ENCODE peak calls at places on chromosomes 5 and 9, in eight cellular contexts. G is endothelial cell of umbilical vein, H is neural progenitor cell, A is left ventricle myocardium inferior, W is pancreas, F is Panc1, I is sigmoid colon, T is lower lobe of right lung. C is an unnamed sample. For H3K27me3, the result is how much of the 10 kb centered on the place peaks cover.

GRCh38 chr5:6900828-6901227 is 187.6 kb downstream of the TENT4A start:
- DNase-seq in G (no peak), H (peak), A (no peak), W (peak), F (no peak), I (no peak), T (no peak), C (no peak)

GRCh38 chr5:107937198-107937597 is 266.5 kb upstream of the EFNA5 start:
- DNase-seq in G (no peak), H (peak), A (no peak), W (no peak), F (no peak), I (no peak), T (no peak), C (no peak)

GRCh38 chr5:167051369-167051768 is 1240.1 kb upstream of the WWC1 start:
- DNase-seq in G (no peak), H (no peak), A (no peak), W (no peak), F (no peak), I (no peak), T (no peak), C (no peak)

GRCh38 chr5:142201471-142201887 is 92.9 kb downstream of the NDFIP1 start:
- DNase-seq in G (peak), H (no peak), A (no peak), W (no peak), F (peak), I (no peak), T (no peak), C (no peak)

GRCh38 chr5:72509401-72509800 is 2.2 kb upstream of the ZNF366 start:
- DNase-seq in G (no peak), H (no peak), A (peak), W (no peak), F (no peak), I (peak), T (no peak), C (no peak)

GRCh38 chr5:137665678-137666077 is 70.2 kb downstream of the KLHL3 start:
- DNase-seq in G (peak), H (no peak), A (no peak), W (no peak), F (no peak), I (no peak), T (no peak), C (no peak)

GRCh38 chr9:95854386-95855015 is 21.0 kb upstream of the ERCC6L2 start:
- DNase-seq in G (peak), H (no peak), A (no peak), W (no peak), F (no peak), I (no peak), T (no peak), C (no peak)

GRCh38 chr5:66796306-66797292 is 200.4 kb downstream of the MAST4 start:
- DNase-seq in G (no peak), H (no peak), A (no peak), W (no peak), F (no peak), I (no peak), T (no peak), C (no peak)

GRCh38 chr9:87455407-87455806 is 42.3 kb upstream of the DAPK1 start:
- DNase-seq in G (no peak), H (no peak), A (no peak), W (no peak), F (no peak), I (no peak), T (no peak), C (no peak)

GRCh38 chr9:78325846-78326350 is 29.0 kb downstream of the PSAT1 start:
- DNase-seq in G (no peak), H (no peak), A (no peak), W (no peak), F (no peak), I (no peak), T (no peak), C (no peak)

GRCh38 chr9:136451221-136451877 is 11.7 kb upstream of the INPP5E start:
- DNase-seq in G (no peak), H (no peak), A (no peak), W (no peak), F (no peak), I (no peak), T (no peak), C (no peak)

GRCh38 chr5:153321478-153321877 is 169.0 kb upstream of the GRIA1 start:
- DNase-seq in G (no peak), H (no peak), A (no peak), W (peak), F (no peak), I (no peak), T (no peak), C (no peak)

GRCh38 chr5:89445106-89445745 is 562.2 kb upstream of the MEF2C start:
- DNase-seq in G (no peak), H (no peak), A (no peak), W (no peak), F (no peak), I (no peak), T (no peak), C (no peak)

GRCh38 chr9:6090811-6091210 is 75.4 kb upstream of the RANBP6 start:
- DNase-seq in G (no peak), H (no peak), A (no peak), W (no peak), F (no peak), I (no peak), T (no peak), C (no peak)

GRCh38 chr9:137697832-137698231 is 79.0 kb downstream of the EHMT1 start:
- DNase-seq in G (no peak), H (no peak), A (no peak), W (no peak), F (no peak), I (no peak), T (no peak), C (no peak)

GRCh38 chr5:2163940-2164490 is 281.3 kb upstream of the IRX4 start:
- DNase-seq in G (no peak), H (no peak), A (no peak), W (no peak), F (no peak), I (peak), T (no peak), C (no peak)

GRCh38 chr5:108810717-108811116 is 63.0 kb downstream of the FER start:
- DNase-seq in G (no peak), H (no peak), A (no peak), W (no peak), F (no peak), I (no peak), T (no peak), C (no peak)

GRCh38 chr5:132497488-132497997 is 7.0 kb upstream of the IRF1 start:
- DNase-seq in G (peak), H (no peak), A (peak), W (peak), F (no peak), I (peak), T (peak), C (no peak)

GRCh38 chr9:113851359-113851758 is 24.8 kb upstream of the ZNF618 start:
- DNase-seq in G (no peak), H (no peak), A (no peak), W (no peak), F (no peak), I (no peak), T (no peak), C (no peak)

GRCh38 chr5:368162-369084 is 46.9 kb downstream of the AHRR start:
- DNase-seq in G (no peak), H (no peak), A (no peak), W (no peak), F (no peak), I (no peak), T (peak), C (peak)

GRCh38 chr5:81305783-81306182 is 4.4 kb downstream of the ZCCHC9 start:
- DNase-seq in G (no peak), H (no peak), A (no peak), W (no peak), F (no peak), I (no peak), T (no peak), C (no peak)

GRCh38 chr9:121698627-121699270 is 47.3 kb downstream of the DAB2IP start:
- DNase-seq in G (no peak), H (peak), A (no peak), W (peak), F (no peak), I (no peak), T (peak), C (no peak)

GRCh38 chr5:61280205-61280604 is 51.9 kb upstream of the ZSWIM6 start:
- DNase-seq in G (peak), H (no peak), A (no peak), W (no peak), F (no peak), I (no peak), T (no peak), C (peak)

GRCh38 chr5:178306430-178307225 is 74.0 kb upstream of the PHYKPL start:
- DNase-seq in G (no peak), H (no peak), A (no peak), W (no peak), F (no peak), I (peak), T (peak), C (no peak)

GRCh38 chr9:127545196-127546124 is 66.6 kb upstream of the STXBP1 start:
- DNase-seq in G (peak), H (peak), A (no peak), W (peak), F (no peak), I (peak), T (peak), C (no peak)

GRCh38 chr5:130528474-130528873 is 624.2 kb downstream of the CHSY3 start:
- DNase-seq in G (no peak), H (no peak), A (no peak), W (no peak), F (no peak), I (no peak), T (no peak), C (no peak)

GRCh38 chr5:80034559-80034958 is 589 bp upstream of the THBS4 start:
- DNase-seq in G (no peak), H (peak), A (no peak), W (no peak), F (no peak), I (no peak), T (no peak), C (no peak)

GRCh38 chr5:71601222-71602026 is 14.3 kb downstream of the MCCC2 start:
- DNase-seq in G (peak), H (peak), A (no peak), W (peak), F (peak), I (no peak), T (no peak), C (no peak)

GRCh38 chr9:112867275-112867991 is 23.2 kb downstream of the SLC46A2 start:
- DNase-seq in G (no peak), H (peak), A (no peak), W (no peak), F (no peak), I (no peak), T (peak), C (no peak)

GRCh38 chr5:133371371-133372155 is 240.8 kb downstream of the FSTL4 start:
- DNase-seq in G (no peak), H (no peak), A (no peak), W (no peak), F (no peak), I (no peak), T (no peak), C (no peak)

GRCh38 chr5:143723159-143723558 is 88.8 kb upstream of the HMHB1 start:
- DNase-seq in G (no peak), H (no peak), A (no peak), W (no peak), F (no peak), I (no peak), T (no peak), C (no peak)

GRCh38 chr9:26975728-26976707 is 19.8 kb downstream of the IFT74 start:
- DNase-seq in G (peak), H (peak), A (no peak), W (no peak), F (no peak), I (no peak), T (no peak), C (no peak)

GRCh38 chr5:163613150-163613442 is 107.7 kb downstream of the MAT2B start:
- DNase-seq in G (no peak), H (no peak), A (no peak), W (no peak), F (no peak), I (no peak), T (no peak), C (no peak)

GRCh38 chr9:136455043-136456002 is 15.7 kb upstream of the INPP5E start:
- DNase-seq in G (no peak), H (no peak), A (no peak), W (no peak), F (no peak), I (no peak), T (peak), C (no peak)

GRCh38 chr9:130337318-130337717 is 71.8 kb downstream of the HMCN2 start:
- DNase-seq in G (no peak), H (no peak), A (no peak), W (no peak), F (no peak), I (no peak), T (peak), C (no peak)

GRCh38 chr9:99682378-99682777 is 139.3 kb upstream of the NR4A3 start:
- DNase-seq in G (no peak), H (no peak), A (no peak), W (no peak), F (no peak), I (no peak), T (no peak), C (no peak)

GRCh38 chr9:99681113-99681512 is 140.6 kb upstream of the NR4A3 start:
- DNase-seq in G (no peak), H (no peak), A (no peak), W (no peak), F (no peak), I (no peak), T (no peak), C (no peak)

GRCh38 chr9:99678550-99678949 is 143.1 kb upstream of the NR4A3 start:
- DNase-seq in G (no peak), H (no peak), A (no peak), W (no peak), F (no peak), I (no peak), T (no peak), C (no peak)

GRCh38 chr9:99682870-99683269 is 138.8 kb upstream of the NR4A3 start:
- DNase-seq in G (no peak), H (no peak), A (no peak), W (no peak), F (no peak), I (no peak), T (no peak), C (no peak)

DNA sequence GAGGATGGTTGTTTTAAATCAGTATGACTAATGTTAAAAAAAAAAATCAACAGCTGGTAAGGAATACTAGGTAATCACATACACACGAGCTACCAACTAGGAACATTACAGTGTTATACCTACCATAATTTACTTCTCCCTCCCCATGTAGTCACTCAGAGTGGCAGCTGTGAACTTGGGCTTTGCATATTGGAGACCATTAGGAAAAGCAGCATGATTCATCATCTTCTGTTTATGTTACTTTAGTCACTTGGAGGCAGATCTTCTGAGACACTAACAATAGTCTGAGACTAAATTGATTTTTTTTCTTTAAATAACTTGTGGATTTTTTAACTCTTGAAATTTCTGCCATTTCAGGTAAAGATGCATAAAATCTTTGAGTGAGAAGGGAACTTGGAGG is 141.5 kb upstream of the NR4A3 start:
- DNase-seq in G (peak), H (no peak), A (no peak), W (no peak), F (no peak), I (no peak), T (no peak), C (no peak)
- H3K4me3 ChIP-seq in G (no peak), H (no peak), A (no peak), W (no peak), F (no peak), I (no peak), T (no peak), C (no peak)

GRCh38 chr9:98045234-98046160 is 11.0 kb upstream of the NANS start:
- DNase-seq in G (no peak), H (no peak), A (no peak), W (no peak), F (no peak), I (no peak), T (no peak), C (peak)
- TF ChIP-seq CTCF in G (no peak), H (no peak), A (no peak), W (no peak), F (no peak), I (no peak), T (no peak), C (no peak)

GRCh38 chr5:181167814-181168488 is 20.6 kb downstream of the OR2V2 start:
- DNase-seq in G (no peak), H (peak), A (no peak), W (no peak), F (no peak), I (no peak), T (no peak), C (peak)
- H3K27me3 ChIP-seq in G (under half), H (half or more), A (half or more), W (under half), F (under half), I (half or more), T (half or more), C (under half)

GRCh38 chr5:56422060-56422762 is 189.1 kb upstream of the ANKRD55 start:
- DNase-seq in G (no peak), H (no peak), A (no peak), W (peak), F (no peak), I (no peak), T (no peak), C (no peak)
- H3K4me3 ChIP-seq in G (no peak), H (no peak), A (no peak), W (no peak), F (no peak), I (no peak), T (no peak), C (no peak)

GRCh38 chr9:88781500-88782391 is 209.5 kb upstream of the S1PR3 start:
- DNase-seq in G (peak), H (peak), A (peak), W (no peak), F (no peak), I (no peak), T (no peak), C (no peak)
- TF ChIP-seq CTCF in G (peak), H (no peak), A (peak), W (no peak), F (no peak), I (no peak), T (peak), C (no peak)